ENCODE peak calls at places on chromosome 22, in ten cellular contexts. Y, E, U, S, J, V, X, O, I and R are unnamed samples. For H3K4me1, the result is how much of the 10 kb centered on the place peaks cover.

GRCh38 chr22:43007519-43008102 is 7.3 kb downstream of the PACSIN2 start:
- DNase-seq in Y (no peak), E (no peak), U (no peak), S (no peak), J (peak), V (peak), X (no peak), O (peak), I (no peak), R (no peak)

GRCh38 chr22:31333648-31334047 is 12.5 kb downstream of the PATZ1 start:
- DNase-seq in Y (no peak), E (no peak), U (no peak), S (peak), J (no peak), V (no peak), X (no peak), O (no peak), I (no peak), R (no peak)

GRCh38 chr22:45903355-45904149 is 73.4 kb downstream of the WNT7B start:
- DNase-seq in Y (peak), E (no peak), U (no peak), S (peak), J (no peak), V (no peak), X (peak), O (no peak), I (no peak), R (no peak)

GRCh38 chr22:49193348-49193747 is 634.3 kb downstream of the BRD1 start:
- DNase-seq in Y (no peak), E (no peak), U (no peak), S (no peak), J (no peak), V (no peak), X (no peak), O (no peak), I (no peak), R (no peak)

GRCh38 chr22:42769574-42770447 is 49.1 kb upstream of the A4GALT start:
- DNase-seq in Y (no peak), E (no peak), U (no peak), S (peak), J (no peak), V (peak), X (peak), O (peak), I (no peak), R (no peak)

GRCh38 chr22:31730344-31730711 is 19.6 kb downstream of the PRR14L start:
- DNase-seq in Y (no peak), E (no peak), U (peak), S (no peak), J (no peak), V (no peak), X (no peak), O (no peak), I (no peak), R (no peak)

GRCh38 chr22:42127606-42128005 is 3.0 kb downstream of the CYP2D6 start:
- DNase-seq in Y (no peak), E (no peak), U (no peak), S (no peak), J (no peak), V (no peak), X (no peak), O (no peak), I (no peak), R (no peak)

GRCh38 chr22:28894320-28894719 is 10.9 kb downstream of the ZNRF3 start:
- DNase-seq in Y (no peak), E (no peak), U (no peak), S (peak), J (no peak), V (no peak), X (no peak), O (peak), I (no peak), R (no peak)

GRCh38 chr22:46036558-46037408 is 59.8 kb upstream of the WNT7B start:
- DNase-seq in Y (no peak), E (peak), U (peak), S (peak), J (peak), V (peak), X (peak), O (peak), I (no peak), R (no peak)

GRCh38 chr22:33380789-33381530 is 322.8 kb upstream of the SYN3 start:
- DNase-seq in Y (no peak), E (no peak), U (no peak), S (no peak), J (no peak), V (no peak), X (no peak), O (no peak), I (no peak), R (no peak)

GRCh38 chr22:47066616-47066905 is 304.1 kb downstream of the TBC1D22A start:
- DNase-seq in Y (no peak), E (no peak), U (no peak), S (no peak), J (no peak), V (no peak), X (no peak), O (peak), I (no peak), R (no peak)

GRCh38 chr22:41910599-41911291 is 4.1 kb downstream of the SHISA8 start:
- DNase-seq in Y (no peak), E (no peak), U (peak), S (peak), J (no peak), V (peak), X (no peak), O (no peak), I (no peak), R (no peak)

GRCh38 chr22:27286711-27287110 is 514.8 kb downstream of the MN1 start:
- DNase-seq in Y (no peak), E (no peak), U (no peak), S (no peak), J (no peak), V (no peak), X (no peak), O (no peak), I (no peak), R (no peak)
- H3K4me1 ChIP-seq in Y (under half), E (under half), U (under half), S (under half), J (under half), V (under half), X (under half), O (under half), I (under half), R (under half)

GRCh38 chr22:50296658-50297490 is 10.6 kb downstream of the PLXNB2 start:
- DNase-seq in Y (no peak), E (no peak), U (no peak), S (no peak), J (peak), V (no peak), X (no peak), O (no peak), I (no peak), R (no peak)

GRCh38 chr22:50292643-50293440 is 14.6 kb downstream of the PLXNB2 start:
- DNase-seq in Y (no peak), E (no peak), U (no peak), S (no peak), J (no peak), V (no peak), X (no peak), O (no peak), I (no peak), R (no peak)

GRCh38 chr22:50294319-50294656 is 13.2 kb downstream of the PLXNB2 start:
- DNase-seq in Y (no peak), E (no peak), U (no peak), S (no peak), J (no peak), V (no peak), X (no peak), O (no peak), I (no peak), R (no peak)

GRCh38 chr22:50289942-50290630 is 17.4 kb downstream of the PLXNB2 start:
- DNase-seq in Y (no peak), E (no peak), U (no peak), S (no peak), J (no peak), V (no peak), X (no peak), O (no peak), I (no peak), R (no peak)

GRCh38 chr22:50293441-50294318 is 13.8 kb downstream of the PLXNB2 start:
- DNase-seq in Y (peak), E (no peak), U (peak), S (peak), J (peak), V (peak), X (peak), O (peak), I (no peak), R (no peak)
- TF ChIP-seq POLR2AphosphoS5 in Y (peak), E (peak), U (no peak), S (peak), J (peak), V (peak), X (peak), O (peak), I (no peak), R (peak)

DNA sequence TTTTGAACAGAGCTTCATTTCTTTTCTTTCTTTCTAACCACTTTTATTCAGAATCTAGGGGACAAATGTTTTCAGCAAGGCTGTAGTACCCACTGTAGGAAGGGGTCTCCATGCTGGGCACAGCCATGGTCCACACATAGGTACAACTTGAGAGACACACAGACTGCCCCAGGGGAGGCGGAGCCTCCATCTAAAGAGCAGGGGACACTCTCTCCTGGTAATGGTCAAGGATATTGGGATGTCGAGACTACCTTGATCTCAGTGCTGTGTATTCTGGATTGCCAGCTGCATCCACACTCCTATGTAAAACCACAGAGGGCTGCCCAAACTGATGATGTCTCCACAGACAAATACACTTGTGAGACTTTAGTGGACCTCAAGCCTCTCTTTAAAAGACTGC is 2.9 kb upstream of the APOL3 start:
- DNase-seq in Y (no peak), E (no peak), U (no peak), S (no peak), J (no peak), V (no peak), X (no peak), O (no peak), I (no peak), R (no peak)
- H3K4me1 ChIP-seq in Y (under half), E (under half), U (under half), S (under half), J (under half), V (under half), X (under half), O (under half), I (under half), R (under half)

GRCh38 chr22:44701824-44702478 is at the start of gene PRR5:
- DNase-seq in Y (peak), E (peak), U (peak), S (peak), J (peak), V (peak), X (peak), O (peak), I (no peak), R (no peak)
- TF ChIP-seq POLR2AphosphoS5 in Y (no peak), E (no peak), U (peak), S (no peak), J (no peak), V (no peak), X (no peak), O (peak), I (no peak), R (no peak)

DNA sequence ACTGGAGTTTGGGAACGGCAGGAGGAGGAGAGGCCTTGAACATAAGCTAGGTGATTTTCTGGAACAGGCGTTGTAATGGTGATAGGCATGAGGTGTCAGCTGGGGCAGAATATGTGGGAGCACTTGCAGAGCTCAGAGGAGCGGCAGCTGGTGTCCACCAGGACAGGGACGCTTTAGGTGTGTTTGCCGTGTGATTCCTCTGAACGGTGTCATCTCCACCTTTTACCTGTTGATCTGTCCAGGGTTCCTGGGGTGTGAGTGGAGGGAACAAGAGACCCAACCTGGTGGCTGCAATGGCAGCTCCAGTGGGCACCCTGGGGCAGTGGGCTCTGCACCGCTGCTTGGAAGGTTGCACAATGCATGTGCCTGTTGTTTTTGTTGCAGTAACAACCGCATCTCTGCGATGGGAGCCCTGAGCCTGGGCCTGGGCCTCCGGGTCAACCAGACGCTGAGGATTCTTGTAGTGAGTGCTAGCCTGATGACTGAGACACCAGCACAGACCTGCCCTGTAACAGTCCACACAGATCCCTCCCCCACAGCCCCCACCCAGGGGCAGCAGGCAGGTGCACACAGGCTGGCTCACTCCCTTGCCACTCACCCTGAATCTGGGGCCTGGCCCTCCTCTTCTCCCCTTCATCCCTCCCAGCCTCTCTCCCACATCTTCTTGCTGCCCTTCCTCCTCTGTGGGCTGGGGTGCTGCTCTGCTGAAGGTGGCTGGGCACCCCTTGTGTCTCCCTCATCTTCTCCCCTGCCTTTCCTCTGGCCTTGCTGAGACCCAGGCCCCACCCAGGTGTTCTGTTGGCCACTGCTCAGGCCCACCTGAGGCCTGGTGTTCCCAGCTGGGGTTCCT is 9.2 kb downstream of the LRRC74B start:
- DNase-seq in Y (no peak), E (no peak), U (no peak), S (no peak), J (no peak), V (no peak), X (no peak), O (no peak), I (no peak), R (no peak)
- H3K4me1 ChIP-seq in Y (under half), E (under half), U (under half), S (under half), J (under half), V (under half), X (under half), O (under half), I (under half), R (under half)

DNA sequence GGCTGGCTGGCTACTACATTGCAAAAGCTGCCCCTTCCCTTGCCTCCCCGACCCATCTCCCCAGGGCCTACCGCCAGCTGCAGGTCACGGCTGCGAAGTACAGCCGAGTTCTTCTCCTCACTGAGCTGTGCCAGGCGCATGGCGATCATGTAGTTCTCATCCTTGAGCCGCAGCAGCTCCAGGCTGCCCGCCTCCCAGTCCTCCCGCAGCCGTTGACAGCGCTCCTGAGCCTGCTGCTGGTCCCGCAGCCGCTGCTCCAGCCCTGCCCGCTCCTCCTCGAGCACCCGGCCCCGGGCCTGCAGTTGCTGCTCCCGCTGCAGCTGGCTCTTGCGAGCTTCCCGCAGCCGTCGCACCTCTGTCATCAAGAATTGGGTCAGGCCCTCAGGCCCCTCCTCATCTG is 3.3 kb downstream of the CARD10 start:
- DNase-seq in Y (no peak), E (peak), U (no peak), S (no peak), J (no peak), V (no peak), X (no peak), O (no peak), I (no peak), R (no peak)
- TF ChIP-seq POLR2AphosphoS5 in Y (no peak), E (no peak), U (no peak), S (no peak), J (no peak), V (no peak), X (no peak), O (no peak), I (no peak), R (no peak)

DNA sequence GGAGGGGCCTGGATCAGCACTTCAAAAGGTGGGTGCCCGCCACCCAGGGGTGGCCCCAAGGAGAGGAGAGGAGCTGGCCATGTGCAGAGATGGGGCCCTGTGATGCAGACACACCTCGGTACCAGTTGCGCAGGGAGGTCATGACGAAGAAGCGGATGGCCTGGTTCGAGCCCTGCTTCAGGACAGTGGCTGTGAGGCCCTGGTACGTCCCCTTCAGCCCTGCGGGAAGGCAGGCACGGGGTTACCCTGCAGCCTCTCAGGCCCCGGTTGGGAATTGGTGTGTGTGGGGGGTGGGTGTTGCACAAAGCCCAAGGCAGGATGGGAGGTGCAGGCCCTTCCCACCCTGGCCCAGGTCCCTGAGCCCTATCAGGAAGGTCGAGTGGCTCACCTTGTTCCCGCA is 1.8 kb downstream of the SLC25A1 start:
- DNase-seq in Y (no peak), E (no peak), U (no peak), S (no peak), J (no peak), V (no peak), X (no peak), O (no peak), I (no peak), R (no peak)
- H3K4me1 ChIP-seq in Y (under half), E (half or more), U (under half), S (under half), J (half or more), V (half or more), X (under half), O (half or more), I (under half), R (half or more)

GRCh38 chr22:40671369-40671768 is 7.9 kb upstream of the MCHR1 start:
- DNase-seq in Y (no peak), E (no peak), U (peak), S (no peak), J (no peak), V (no peak), X (no peak), O (no peak), I (no peak), R (no peak)

GRCh38 chr22:40676644-40677043 is 2.6 kb upstream of the MCHR1 start:
- DNase-seq in Y (no peak), E (no peak), U (no peak), S (no peak), J (no peak), V (no peak), X (no peak), O (no peak), I (no peak), R (no peak)

GRCh38 chr22:40673017-40673416 is 6.3 kb upstream of the MCHR1 start:
- DNase-seq in Y (no peak), E (no peak), U (no peak), S (no peak), J (no peak), V (no peak), X (peak), O (no peak), I (no peak), R (no peak)

GRCh38 chr22:40671796-40672360 is 7.4 kb upstream of the MCHR1 start:
- DNase-seq in Y (no peak), E (no peak), U (no peak), S (no peak), J (no peak), V (no peak), X (no peak), O (no peak), I (no peak), R (no peak)

GRCh38 chr22:40674274-40674673 is 5.0 kb upstream of the MCHR1 start:
- DNase-seq in Y (no peak), E (no peak), U (no peak), S (no peak), J (no peak), V (no peak), X (no peak), O (no peak), I (no peak), R (no peak)
- TF ChIP-seq POLR2AphosphoS5 in Y (no peak), E (no peak), U (no peak), S (no peak), J (no peak), V (no peak), X (no peak), O (no peak), I (no peak), R (no peak)

DNA sequence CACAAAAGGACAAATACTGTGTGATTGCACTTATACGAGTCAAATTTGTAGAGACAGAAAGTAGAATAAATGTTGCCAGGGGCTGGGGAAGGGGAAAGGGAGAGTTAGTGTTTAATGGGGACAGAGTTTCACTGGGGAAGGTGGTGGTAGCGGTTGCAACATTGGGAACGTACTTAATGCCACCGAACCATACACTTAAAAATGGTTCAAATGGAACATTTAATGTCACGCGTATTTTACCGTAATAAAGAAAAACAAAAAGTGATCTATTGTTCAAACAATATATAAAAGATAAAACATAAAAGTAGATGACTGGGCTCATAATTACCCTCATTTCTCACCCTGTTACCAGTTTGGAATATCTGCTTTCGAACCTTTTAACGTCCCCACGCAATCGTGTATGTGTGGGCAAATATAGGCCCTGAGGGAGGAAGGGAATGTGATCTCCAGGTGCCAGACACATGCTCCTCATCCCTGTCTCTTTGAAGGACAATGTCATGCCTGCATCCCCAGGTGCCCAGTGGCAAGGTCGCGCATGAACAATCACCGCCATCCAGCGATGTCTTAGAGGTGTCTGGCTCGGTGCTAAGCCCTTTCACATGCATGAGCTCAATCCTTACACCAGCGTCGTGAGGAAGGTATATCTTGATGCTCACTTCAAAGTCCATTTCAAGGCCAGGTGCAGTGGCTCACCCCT is 35.3 kb downstream of the LIF start:
- DNase-seq in Y (no peak), E (no peak), U (no peak), S (no peak), J (no peak), V (no peak), X (no peak), O (no peak), I (no peak), R (no peak)
- H3K4me1 ChIP-seq in Y (under half), E (half or more), U (under half), S (under half), J (half or more), V (under half), X (under half), O (under half), I (half or more), R (half or more)

GRCh38 chr22:23218867-23219251 is 38.5 kb downstream of the BCR start:
- DNase-seq in Y (no peak), E (no peak), U (peak), S (no peak), J (peak), V (peak), X (peak), O (peak), I (no peak), R (no peak)
- TF ChIP-seq POLR2AphosphoS5 in Y (no peak), E (no peak), U (no peak), S (no peak), J (no peak), V (no peak), X (peak), O (no peak), I (no peak), R (no peak)